ENCODE peak calls at places on chromosomes 3 and 15, in seven cellular contexts. One of them, this sample, is unnamed.

GRCh38 chr3:124658270-124658669 is 72.0 kb upstream of the UMPS start:
- DNase-seq in left ventricle myocardium inferior: no peak
- DNase-seq in caudate nucleus: no peak
- DNase-seq in NCI-H1092: no peak
- DNase-seq in activated CD4-positive, alpha-beta T cell treated with anti-CD3 and anti-CD28 coated beads for 48 hours: no peak
- DNase-seq in nucleus accumbens: no peak
- DNase-seq in H4: no peak
- DNase-seq in this sample: no peak

GRCh38 chr3:55664387-55664786 is 177.3 kb upstream of the WNT5A start:
- DNase-seq in left ventricle myocardium inferior: no peak
- DNase-seq in caudate nucleus: no peak
- DNase-seq in NCI-H1092: no peak
- DNase-seq in activated CD4-positive, alpha-beta T cell treated with anti-CD3 and anti-CD28 coated beads for 48 hours: no peak
- DNase-seq in nucleus accumbens: no peak
- DNase-seq in H4: no peak
- DNase-seq in this sample: no peak

GRCh38 chr3:126356373-126357298 is 572 bp downstream of the KLF15 start:
- DNase-seq in left ventricle myocardium inferior: peak; percentile 56
- DNase-seq in caudate nucleus: peak; percentile 64
- DNase-seq in NCI-H1092: no peak
- DNase-seq in activated CD4-positive, alpha-beta T cell treated with anti-CD3 and anti-CD28 coated beads for 48 hours: no peak
- DNase-seq in nucleus accumbens: peak; percentile 35
- DNase-seq in H4: no peak
- DNase-seq in this sample: peak; percentile 73

GRCh38 chr3:124360626-124361025 is 368.7 kb upstream of the ROPN1 start:
- DNase-seq in left ventricle myocardium inferior: no peak
- DNase-seq in caudate nucleus: no peak
- DNase-seq in NCI-H1092: no peak
- DNase-seq in activated CD4-positive, alpha-beta T cell treated with anti-CD3 and anti-CD28 coated beads for 48 hours: no peak
- DNase-seq in nucleus accumbens: no peak
- DNase-seq in H4: no peak
- DNase-seq in this sample: no peak

GRCh38 chr3:123028233-123028828 is 768 bp upstream of the SEMA5B start:
- DNase-seq in left ventricle myocardium inferior: no peak
- DNase-seq in caudate nucleus: peak; percentile 50
- DNase-seq in NCI-H1092: peak; percentile 41
- DNase-seq in activated CD4-positive, alpha-beta T cell treated with anti-CD3 and anti-CD28 coated beads for 48 hours: peak; percentile 30
- DNase-seq in nucleus accumbens: peak; percentile 18
- DNase-seq in H4: peak; percentile 78
- DNase-seq in this sample: peak; percentile 32

GRCh38 chr3:51799879-51800757 is 21.1 kb upstream of the IQCF6 start:
- DNase-seq in left ventricle myocardium inferior: no peak
- DNase-seq in caudate nucleus: no peak
- DNase-seq in NCI-H1092: no peak
- DNase-seq in activated CD4-positive, alpha-beta T cell treated with anti-CD3 and anti-CD28 coated beads for 48 hours: no peak
- DNase-seq in nucleus accumbens: no peak
- DNase-seq in H4: peak; percentile 57
- DNase-seq in this sample: peak; percentile 36

GRCh38 chr3:49470714-49471420 is 800 bp downstream of the DAG1 start:
- DNase-seq in left ventricle myocardium inferior: no peak
- DNase-seq in caudate nucleus: no peak
- DNase-seq in NCI-H1092: peak; percentile 31
- DNase-seq in activated CD4-positive, alpha-beta T cell treated with anti-CD3 and anti-CD28 coated beads for 48 hours: no peak
- DNase-seq in nucleus accumbens: no peak
- DNase-seq in H4: no peak
- DNase-seq in this sample: no peak

GRCh38 chr3:112818289-112818688 is 28.4 kb downstream of the CD200R1L start:
- DNase-seq in left ventricle myocardium inferior: no peak
- DNase-seq in caudate nucleus: no peak
- DNase-seq in NCI-H1092: no peak
- DNase-seq in activated CD4-positive, alpha-beta T cell treated with anti-CD3 and anti-CD28 coated beads for 48 hours: no peak
- DNase-seq in nucleus accumbens: no peak
- DNase-seq in H4: no peak
- DNase-seq in this sample: no peak

GRCh38 chr3:50390523-50391177 is 31.3 kb upstream of the TMEM115 start:
- DNase-seq in left ventricle myocardium inferior: peak; percentile 76
- DNase-seq in caudate nucleus: peak; percentile 33
- DNase-seq in NCI-H1092: peak; percentile 42
- DNase-seq in activated CD4-positive, alpha-beta T cell treated with anti-CD3 and anti-CD28 coated beads for 48 hours: no peak
- DNase-seq in nucleus accumbens: peak; percentile 33
- DNase-seq in H4: no peak
- DNase-seq in this sample: no peak

GRCh38 chr3:61758839-61759238 is 197.5 kb downstream of the PTPRG start:
- DNase-seq in left ventricle myocardium inferior: no peak
- DNase-seq in caudate nucleus: no peak
- DNase-seq in NCI-H1092: no peak
- DNase-seq in activated CD4-positive, alpha-beta T cell treated with anti-CD3 and anti-CD28 coated beads for 48 hours: no peak
- DNase-seq in nucleus accumbens: no peak
- DNase-seq in H4: no peak
- DNase-seq in this sample: no peak

GRCh38 chr3:190183121-190183520 is 62.4 kb upstream of the P3H2 start:
- DNase-seq in left ventricle myocardium inferior: no peak
- DNase-seq in caudate nucleus: no peak
- DNase-seq in NCI-H1092: no peak
- DNase-seq in activated CD4-positive, alpha-beta T cell treated with anti-CD3 and anti-CD28 coated beads for 48 hours: no peak
- DNase-seq in nucleus accumbens: no peak
- DNase-seq in H4: peak; percentile 99
- DNase-seq in this sample: peak; percentile 47

GRCh38 chr15:92653836-92654524 is 1.6 kb downstream of the FAM174B start:
- DNase-seq in left ventricle myocardium inferior: no peak
- DNase-seq in caudate nucleus: no peak
- DNase-seq in NCI-H1092: peak; percentile 62
- DNase-seq in activated CD4-positive, alpha-beta T cell treated with anti-CD3 and anti-CD28 coated beads for 48 hours: no peak
- DNase-seq in nucleus accumbens: peak; percentile 23
- DNase-seq in H4: no peak
- DNase-seq in this sample: no peak

GRCh38 chr3:152026033-152026556 is 152.7 kb downstream of the SUCNR1 start:
- DNase-seq in left ventricle myocardium inferior: no peak
- DNase-seq in caudate nucleus: no peak
- DNase-seq in NCI-H1092: no peak
- DNase-seq in activated CD4-positive, alpha-beta T cell treated with anti-CD3 and anti-CD28 coated beads for 48 hours: no peak
- DNase-seq in nucleus accumbens: no peak
- DNase-seq in H4: peak; percentile 73
- DNase-seq in this sample: no peak

GRCh38 chr3:104359546-104359945 is 1007.2 kb upstream of the ALCAM start:
- DNase-seq in left ventricle myocardium inferior: no peak
- DNase-seq in caudate nucleus: no peak
- DNase-seq in NCI-H1092: no peak
- DNase-seq in activated CD4-positive, alpha-beta T cell treated with anti-CD3 and anti-CD28 coated beads for 48 hours: no peak
- DNase-seq in nucleus accumbens: no peak
- DNase-seq in H4: peak; percentile 14
- DNase-seq in this sample: no peak

GRCh38 chr3:48709051-48709461 is 8.0 kb downstream of the IP6K2 start:
- DNase-seq in left ventricle myocardium inferior: no peak
- DNase-seq in caudate nucleus: no peak
- DNase-seq in NCI-H1092: no peak
- DNase-seq in activated CD4-positive, alpha-beta T cell treated with anti-CD3 and anti-CD28 coated beads for 48 hours: no peak
- DNase-seq in nucleus accumbens: no peak
- DNase-seq in H4: no peak
- DNase-seq in this sample: no peak

GRCh38 chr3:43163895-43164493 is 58.1 kb upstream of the POMGNT2 start:
- DNase-seq in left ventricle myocardium inferior: no peak
- DNase-seq in caudate nucleus: no peak
- DNase-seq in NCI-H1092: no peak
- DNase-seq in activated CD4-positive, alpha-beta T cell treated with anti-CD3 and anti-CD28 coated beads for 48 hours: no peak
- DNase-seq in nucleus accumbens: no peak
- DNase-seq in H4: no peak
- DNase-seq in this sample: no peak

GRCh38 chr3:187983484-187984124 is 170.4 kb upstream of the LPP start:
- DNase-seq in left ventricle myocardium inferior: peak; percentile 21
- DNase-seq in caudate nucleus: no peak
- DNase-seq in NCI-H1092: no peak
- DNase-seq in activated CD4-positive, alpha-beta T cell treated with anti-CD3 and anti-CD28 coated beads for 48 hours: no peak
- DNase-seq in nucleus accumbens: no peak
- DNase-seq in H4: no peak
- DNase-seq in this sample: no peak

GRCh38 chr3:31251083-31251482 is 281.6 kb upstream of the STT3B start:
- DNase-seq in left ventricle myocardium inferior: no peak
- DNase-seq in caudate nucleus: no peak
- DNase-seq in NCI-H1092: no peak
- DNase-seq in activated CD4-positive, alpha-beta T cell treated with anti-CD3 and anti-CD28 coated beads for 48 hours: peak; percentile 41
- DNase-seq in nucleus accumbens: no peak
- DNase-seq in H4: no peak
- DNase-seq in this sample: no peak

GRCh38 chr3:37743974-37744373 is 117.7 kb upstream of the CTDSPL start:
- DNase-seq in left ventricle myocardium inferior: no peak
- DNase-seq in caudate nucleus: no peak
- DNase-seq in NCI-H1092: no peak
- DNase-seq in activated CD4-positive, alpha-beta T cell treated with anti-CD3 and anti-CD28 coated beads for 48 hours: no peak
- DNase-seq in nucleus accumbens: no peak
- DNase-seq in H4: no peak
- DNase-seq in this sample: no peak

This sample was measured in hippocampal formation.